ENCODE peak calls at places on chromosomes 2 and 18, in five cellular contexts. F, U, M, K and H are unnamed samples.

GRCh38 chr2:233047667-233048066 is 12.5 kb upstream of the INPP5D start:
- DNase-seq in K (no peak), M (no peak), U (no peak), F (no peak), H (no peak)

GRCh38 chr2:128681351-128681906 is 362.8 kb upstream of the HS6ST1 start:
- DNase-seq in U (no peak), F (no peak), M (no peak), K (no peak), H (no peak)

GRCh38 chr2:178863130-178863855 is 56.1 kb upstream of the TTN start:
- DNase-seq in M (no peak), F (no peak), U (no peak), K (no peak), H (no peak)

GRCh38 chr2:130355181-130355577 is 677 bp upstream of the PTPN18 start:
- DNase-seq in U (no peak), K (no peak), F (no peak), M (no peak), H (no peak)

GRCh38 chr2:41717883-41718282 is 329.9 kb upstream of the PKDCC start:
- DNase-seq in F (no peak), M (no peak), U (no peak), K (no peak), H (no peak)

GRCh38 chr2:159613515-159614336 is 2.6 kb downstream of the BAZ2B start:
- DNase-seq in U (no peak), F (peak; percentile 44), M (no peak), K (no peak), H (no peak)

GRCh38 chr2:241272722-241273551 is 42.5 kb downstream of the HDLBP start:
- DNase-seq in F (peak; percentile 93), M (peak; percentile 62), K (no peak), U (no peak), H (peak; percentile 67)

GRCh38 chr18:45355944-45356520 is 259.2 kb upstream of the SLC14A2 start:
- DNase-seq in K (no peak), F (no peak), U (no peak), M (no peak), H (no peak)

GRCh38 chr2:113240150-113240914 is 38.4 kb downstream of the PAX8 start:
- DNase-seq in F (peak; percentile 97), U (no peak), K (peak; percentile 95), M (no peak), H (no peak)

GRCh38 chr2:234495076-234495800 is 1.6 kb downstream of the ARL4C start:
- DNase-seq in M (no peak), K (no peak), F (peak; percentile 55), U (no peak), H (peak; percentile 62)

GRCh38 chr2:60553496-60553991 is at the start of gene BCL11A:
- DNase-seq in U (no peak), K (peak; percentile 72), M (peak; percentile 71), F (peak; percentile 85), H (no peak)

GRCh38 chr2:75608684-75609333 is 37.8 kb upstream of the MRPL19 start:
- DNase-seq in K (no peak), U (peak; percentile 18), F (peak; percentile 80), M (peak; percentile 75), H (peak; percentile 59)

GRCh38 chr2:137968477-137969417 is 4.5 kb downstream of the HNMT start:
- DNase-seq in F (no peak), U (no peak), M (no peak), K (no peak), H (no peak)

GRCh38 chr2:177283871-177284270 is 19.3 kb upstream of the NFE2L2 start:
- DNase-seq in M (no peak), K (no peak), U (no peak), F (no peak), H (no peak)

GRCh38 chr18:79935499-79935898 is 16.0 kb downstream of the SLC66A2 start:
- DNase-seq in U (no peak), F (no peak), M (no peak), K (no peak), H (no peak)

GRCh38 chr2:160584972-160585494 is 91.4 kb upstream of the RBMS1 start:
- DNase-seq in U (no peak), M (no peak), K (no peak), F (peak; percentile 21), H (no peak)

GRCh38 chr2:19739256-19739655 is 162.5 kb downstream of the TTC32 start:
- DNase-seq in K (peak; percentile 33), M (no peak), F (peak; percentile 63), U (no peak), H (no peak)

GRCh38 chr18:8721716-8722115 is 16.4 kb downstream of the MTCL1 start:
- DNase-seq in M (no peak), K (no peak), F (peak; percentile 59), U (no peak), H (no peak)

GRCh38 chr2:234577191-234577590 is 80.3 kb upstream of the ARL4C start:
- DNase-seq in U (no peak), F (no peak), M (no peak), K (no peak), H (no peak)

GRCh38 chr2:239806276-239806675 is 218.9 kb downstream of the NDUFA10 start:
- DNase-seq in K (no peak), F (no peak), U (no peak), M (no peak), H (no peak)

GRCh38 chr2:66434679-66435548 is at the start of gene MEIS1:
- DNase-seq in U (no peak), M (peak; percentile 68), K (no peak), F (peak; percentile 98), H (peak; percentile 56)

GRCh38 chr2:196244966-196245365 is 73.6 kb upstream of the STK17B start:
- DNase-seq in K (no peak), U (no peak), F (peak; percentile 59), M (no peak), H (no peak)

GRCh38 chr2:203625712-203626111 is 80.7 kb upstream of the CD28 start:
- DNase-seq in U (no peak), K (no peak), M (no peak), F (no peak), H (no peak)

GRCh38 chr2:181988154-181988924 is 2.7 kb downstream of the PPP1R1C start:
- DNase-seq in F (peak; percentile 7), M (no peak), K (no peak), U (no peak), H (no peak)